ENCODE peak calls at places on chromosomes 7 and 10, in five cellular contexts. E is AG04450, C is endothelial cell of umbilical vein, H is mammary epithelial cell, I is lower lobe of right lung. T is an unnamed sample.

GRCh38 chr7:135959655-135960363 is 17.4 kb downstream of the MTPN start:
- DNase-seq in H (no peak), I (no peak), E (no peak), C (no peak), T (no peak)

GRCh38 chr7:1236132-1236655 is 3.5 kb downstream of the UNCX start:
- DNase-seq in I (no peak), E (no peak), C (no peak), H (no peak), T (no peak)

GRCh38 chr10:106898441-106898840 is 266.1 kb downstream of the SORCS1 start:
- DNase-seq in I (no peak), C (no peak), H (no peak), E (no peak), T (no peak)

GRCh38 chr10:95790982-95791381 is 35.0 kb downstream of the ENTPD1 start:
- DNase-seq in C (no peak), E (no peak), I (no peak), H (no peak), T (no peak)

GRCh38 chr10:96902762-96903358 is 70.8 kb downstream of the LCOR start:
- DNase-seq in C (no peak), H (no peak), I (no peak), E (no peak), T (no peak)

GRCh38 chr7:74525140-74525539 is 71.4 kb downstream of the GTF2IRD1 start:
- DNase-seq in H (no peak), I (no peak), E (no peak), C (no peak), T (no peak)

GRCh38 chr7:157412491-157413180 is 75.8 kb downstream of the DNAJB6 start:
- DNase-seq in C (no peak), H (no peak), E (no peak), I (peak; percentile 39), T (no peak)

GRCh38 chr10:89845541-89846275 is 144.3 kb downstream of the KIF20B start:
- DNase-seq in E (no peak), I (no peak), C (no peak), H (peak; percentile 74), T (no peak)

GRCh38 chr10:43871004-43871439 is 222.3 kb upstream of the ZNF32 start:
- DNase-seq in H (no peak), E (no peak), C (no peak), I (no peak), T (peak; percentile 81)

GRCh38 chr7:116177009-116177408 is 33.3 kb upstream of the TES start:
- DNase-seq in C (no peak), H (peak; percentile 84), I (no peak), E (peak; percentile 74), T (no peak)
- H3K27ac ChIP-seq in C (no peak overlapping the region), H (peak overlapping the region; percentile 79), I (no peak overlapping the region), E (peak overlapping the region; percentile 70), T (no peak overlapping the region)

DNA sequence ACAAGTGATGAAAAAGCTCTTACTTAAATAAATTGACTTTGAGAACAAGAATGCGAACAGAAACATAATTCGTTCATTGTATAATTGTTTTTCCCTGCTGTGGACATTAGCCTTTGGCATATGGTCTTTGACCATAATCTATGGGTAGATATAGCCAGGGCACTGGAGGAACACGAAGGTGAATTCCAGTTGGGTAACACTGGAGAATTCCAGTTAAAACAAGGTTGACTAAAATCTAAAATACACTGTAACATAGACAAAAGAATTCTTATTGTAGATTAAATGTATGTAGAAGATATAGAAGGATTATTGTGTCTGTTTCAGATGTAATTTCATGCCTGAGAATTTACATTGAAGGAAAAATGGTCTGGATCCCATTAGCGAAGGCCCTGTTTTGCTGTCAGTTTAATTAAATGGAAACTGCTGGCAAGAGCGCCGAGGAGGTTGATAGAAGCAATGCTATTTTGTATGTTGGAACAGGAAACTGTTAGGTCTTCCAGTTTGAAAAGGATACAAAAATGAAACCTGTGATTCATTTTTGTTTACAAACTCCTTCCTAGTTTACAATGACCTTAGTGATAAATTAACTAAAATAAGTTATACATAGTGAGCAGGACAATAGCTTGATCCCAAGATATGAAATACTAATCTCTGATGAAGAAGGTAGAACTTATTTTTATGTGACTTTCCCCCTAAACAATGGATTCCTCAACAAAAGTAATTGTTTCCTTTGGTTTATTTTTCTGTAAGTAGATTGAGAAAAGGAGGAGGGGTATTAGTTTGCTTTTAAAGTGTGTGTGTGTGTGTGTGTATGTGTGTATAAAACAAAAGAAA is 68.9 kb downstream of the ARID5B start:
- DNase-seq in E (no peak), I (no peak), H (no peak), C (peak; percentile 73), T (no peak)
- H3K4me3 ChIP-seq in E (no peak overlapping the region), I (no peak overlapping the region), H (no peak overlapping the region), C (no peak overlapping the region), T (no peak overlapping the region)

GRCh38 chr10:33832124-33832787 is 497.8 kb upstream of the NRP1 start:
- DNase-seq in I (no peak), H (no peak), E (no peak), C (no peak), T (no peak)
- H3K27ac ChIP-seq in I (no peak overlapping the region), H (no peak overlapping the region), E (no peak overlapping the region), C (no peak overlapping the region), T (no peak overlapping the region)

GRCh38 chr10:5428133-5428532 is 15.8 kb downstream of the NET1 start:
- DNase-seq in I (no peak), C (peak; percentile 1), E (no peak), H (no peak), T (no peak)

GRCh38 chr10:5419466-5420094 is 7.2 kb downstream of the NET1 start:
- DNase-seq in I (no peak), C (no peak), H (peak; percentile 20), E (no peak), T (no peak)

GRCh38 chr10:5424751-5425150 is 12.4 kb downstream of the NET1 start:
- DNase-seq in H (no peak), E (no peak), C (no peak), I (no peak), T (no peak)

GRCh38 chr10:5418584-5418983 is 6.2 kb downstream of the NET1 start:
- DNase-seq in I (no peak), H (no peak), C (no peak), E (no peak), T (no peak)

DNA sequence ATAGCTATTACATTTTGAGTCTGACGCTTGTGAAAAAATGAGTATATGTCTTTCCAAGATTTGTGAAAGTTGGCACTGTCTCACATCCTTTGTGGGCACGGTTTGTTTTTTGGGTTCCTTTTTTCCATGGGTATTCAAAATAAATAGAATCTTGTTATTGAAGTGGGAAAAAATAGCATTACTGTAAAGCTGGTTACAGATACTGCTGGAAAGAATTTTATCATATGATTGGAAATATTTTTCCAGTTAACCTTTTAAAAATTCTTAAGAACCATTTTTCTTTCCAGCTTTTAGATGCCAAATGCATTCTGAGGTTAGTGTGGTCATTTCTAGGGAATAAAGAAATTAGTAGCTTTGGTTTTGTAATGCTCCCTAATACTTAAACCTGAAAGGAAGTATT is 11.4 kb downstream of the NET1 start:
- DNase-seq in H (no peak), C (peak; percentile 55), E (no peak), I (no peak), T (no peak)
- H3K4me3 ChIP-seq in H (no peak overlapping the region), C (no peak overlapping the region), E (no peak overlapping the region), I (no peak overlapping the region), T (no peak overlapping the region)

GRCh38 chr10:50417486-50417905 is 166.2 kb upstream of the ASAH2 start:
- DNase-seq in E (no peak), C (peak; percentile 50), H (no peak), I (no peak), T (peak; percentile 18)

GRCh38 chr10:50415292-50415691 is 164.0 kb upstream of the ASAH2 start:
- DNase-seq in E (no peak), C (no peak), I (no peak), H (no peak), T (no peak)

GRCh38 chr10:50417906-50418697 is 166.8 kb upstream of the ASAH2 start:
- DNase-seq in H (peak; percentile 91), I (peak; percentile 84), E (peak; percentile 46), C (peak; percentile 79), T (peak; percentile 90)

GRCh38 chr10:50416181-50416824 is 165.0 kb upstream of the ASAH2 start:
- DNase-seq in H (no peak), C (peak; percentile 30), E (no peak), I (no peak), T (no peak)

DNA sequence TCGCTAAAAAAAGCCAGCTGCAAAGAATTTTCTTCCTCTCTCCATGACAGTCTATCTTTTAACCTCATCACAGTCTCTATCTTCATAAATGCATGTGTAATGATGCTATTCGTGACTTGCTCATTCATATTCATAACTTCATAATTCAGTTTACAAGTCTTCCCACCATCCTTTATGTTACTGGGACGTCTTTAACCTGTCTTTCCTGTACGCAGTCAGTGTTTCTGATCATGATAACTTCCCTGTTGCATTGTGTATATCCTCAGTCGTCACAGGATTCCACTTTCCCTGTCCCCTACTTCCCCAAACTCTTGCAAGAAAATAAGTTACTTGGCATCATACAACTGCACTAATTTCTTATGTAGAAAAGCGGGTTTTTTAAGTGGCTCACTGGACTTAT is 165.6 kb upstream of the ASAH2 start:
- DNase-seq in I (no peak), E (no peak), H (no peak), C (no peak), T (no peak)
- H3K27ac ChIP-seq in I (peak overlapping the region; percentile 91), E (no peak overlapping the region), H (no peak overlapping the region), C (no peak overlapping the region), T (no peak overlapping the region)

GRCh38 chr10:3470191-3470590 is 297.6 kb upstream of the PITRM1 start:
- DNase-seq in E (no peak), H (no peak), C (no peak), I (no peak), T (no peak)

GRCh38 chr10:3471497-3471896 is 298.9 kb upstream of the PITRM1 start:
- DNase-seq in H (no peak), I (no peak), E (no peak), C (no peak), T (no peak)

GRCh38 chr10:3469639-3470020 is 297.0 kb upstream of the PITRM1 start:
- DNase-seq in C (no peak), E (no peak), H (peak; percentile 60), I (no peak), T (no peak)

GRCh38 chr10:3467052-3467906 is 294.7 kb upstream of the PITRM1 start:
- DNase-seq in C (peak; percentile 99), I (peak; percentile 82), E (peak; percentile 91), H (peak; percentile 97), T (peak; percentile 93)

DNA sequence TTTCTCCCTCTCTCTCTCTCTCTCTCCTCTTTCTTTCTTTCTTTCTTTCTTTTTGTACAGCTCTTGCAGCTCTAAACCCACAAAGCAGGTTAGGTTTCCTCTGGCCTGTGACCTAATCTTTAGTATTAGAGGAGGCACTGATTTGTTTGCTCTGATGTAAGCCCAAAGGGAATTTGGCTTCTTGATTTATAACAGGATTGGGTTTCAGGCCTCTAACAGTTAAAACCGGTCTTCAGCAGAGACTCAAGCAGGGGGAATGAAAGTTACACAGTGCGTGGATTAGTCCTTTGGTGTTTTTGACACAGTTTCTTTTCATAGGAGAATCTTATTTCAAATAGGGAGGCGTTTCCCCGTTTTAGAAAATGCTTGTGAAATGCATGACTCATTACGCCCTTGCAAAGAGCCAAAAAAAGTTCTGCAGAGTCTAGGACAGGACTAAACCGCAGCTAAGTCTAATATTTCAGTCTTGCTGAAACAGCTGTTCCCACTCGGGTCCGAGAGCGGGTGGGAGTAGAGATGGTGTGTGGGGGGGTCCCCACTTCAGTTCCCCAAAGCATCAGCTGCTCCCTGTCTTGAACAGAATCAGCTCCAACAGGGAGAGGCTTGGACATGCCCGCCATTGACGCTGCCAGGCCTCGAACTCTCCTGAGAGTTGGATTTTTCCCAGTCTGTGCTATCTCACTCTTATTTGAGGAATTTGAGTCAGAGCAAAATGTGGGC is 296.5 kb upstream of the PITRM1 start:
- DNase-seq in E (peak; percentile 94), C (peak; percentile 75), I (peak; percentile 67), H (peak; percentile 87), T (peak; percentile 81)
- H3K4me3 ChIP-seq in E (no peak overlapping the region), C (no peak overlapping the region), I (no peak overlapping the region), H (no peak overlapping the region), T (no peak overlapping the region)

GRCh38 chr10:119209736-119210355 is 2.5 kb downstream of the GRK5 start:
- DNase-seq in I (no peak), C (peak; percentile 48), H (no peak), E (no peak), T (no peak)
- H3K27ac ChIP-seq in I (peak overlapping the region; percentile 84), C (peak overlapping the region; percentile 70), H (no peak overlapping the region), E (no peak overlapping the region), T (peak overlapping the region; percentile 75)